ENCODE peak calls at places on chromosome 4, in nine cellular contexts. G is activated naive CD4-positive, alpha-beta T cell treated with anti-CD3 and anti-CD28 coated beads for 36 hours; S is SHP77; O is stimulated activated CD4-positive, alpha-beta T cell treated with anti-CD3 and anti-CD28 coated beads, TNF-alpha, amount 100 ng/mL, for 4 hours; E is ELR; Z is sciatic nerve; Q is caudate nucleus; F is lower lobe of right lung; M is CD8-positive, alpha-beta memory T cell. N is an unnamed sample.

GRCh38 chr4:141077611-141078225 is 55.6 kb downstream of the RNF150 start:
- DNase-seq in F (no peak), Q (no peak), Z (no peak), M (no peak), E (no peak), O (no peak), G (no peak), S (no peak), N (no peak)

GRCh38 chr4:89788243-89789072 is 48.5 kb downstream of the SNCA start:
- DNase-seq in Q (no peak), O (no peak), F (no peak), G (no peak), M (no peak), E (peak), Z (no peak), S (no peak), N (no peak)

GRCh38 chr4:71126719-71127118 is 133.3 kb downstream of the DCK start:
- DNase-seq in Z (no peak), Q (no peak), F (no peak), S (no peak), M (no peak), G (no peak), O (no peak), E (peak), N (no peak)

GRCh38 chr4:18479825-18480224 is 458.3 kb upstream of the LCORL start:
- DNase-seq in M (no peak), O (no peak), G (no peak), S (no peak), Q (no peak), Z (no peak), E (no peak), F (no peak), N (no peak)

GRCh38 chr4:74395633-74396032 is 30.7 kb downstream of the EREG start:
- DNase-seq in Z (no peak), M (no peak), S (no peak), E (peak), O (no peak), G (no peak), F (no peak), Q (no peak), N (no peak)

GRCh38 chr4:53507671-53508286 is 83.5 kb downstream of the LNX1 start:
- DNase-seq in S (no peak), Q (no peak), F (no peak), O (no peak), G (no peak), M (no peak), E (no peak), Z (peak), N (no peak)

GRCh38 chr4:47639531-47639930 is 154.5 kb downstream of the ATP10D start:
- DNase-seq in Q (no peak), Z (no peak), G (peak), S (no peak), O (no peak), F (no peak), E (peak), M (no peak), N (no peak)

GRCh38 chr4:165922747-165923146 is 49.7 kb downstream of the TLL1 start:
- DNase-seq in G (no peak), Q (no peak), S (no peak), O (no peak), M (no peak), Z (no peak), F (no peak), E (no peak), N (no peak)

GRCh38 chr4:7625073-7625472 is 190.3 kb upstream of the PSAPL1 start:
- DNase-seq in Q (peak), G (no peak), Z (no peak), O (no peak), E (no peak), M (no peak), F (no peak), S (no peak), N (no peak)

GRCh38 chr4:32472918-32473317 is 1752.7 kb downstream of the PCDH7 start:
- DNase-seq in Z (no peak), O (no peak), G (no peak), E (peak), F (no peak), S (no peak), Q (no peak), M (no peak), N (no peak)

GRCh38 chr4:1543976-1544375 is 137.7 kb upstream of the NKX1-1 start:
- DNase-seq in M (no peak), S (no peak), F (no peak), E (no peak), Q (no peak), O (no peak), Z (no peak), G (no peak), N (no peak)

GRCh38 chr4:124526760-124527159 is 185.8 kb downstream of the ANKRD50 start:
- DNase-seq in Z (no peak), G (no peak), Q (no peak), F (no peak), E (no peak), M (no peak), O (no peak), S (no peak), N (no peak)

GRCh38 chr4:83454626-83455025 is 997 bp downstream of the HELQ start:
- DNase-seq in Z (no peak), S (no peak), O (no peak), Q (no peak), M (no peak), E (no peak), F (no peak), G (no peak), N (no peak)